ENCODE peak calls at places on chromosomes 5 and 9, in eight cellular contexts. One of them, this sample, is unnamed.

GRCh38 chr5:103424453-103425205 is 138.0 kb downstream of the NUDT12 start:
- DNase-seq in GM12891: no peak
- DNase-seq in stomach: no peak
- DNase-seq in A549: no peak
- DNase-seq in erythroblast: no peak
- DNase-seq in IMR-90: peak; percentile 80
- DNase-seq in HCT116: no peak
- DNase-seq in tibial nerve: no peak
- DNase-seq in this sample: no peak

GRCh38 chr5:120614512-120614911 is 150.4 kb downstream of the PRR16 start:
- DNase-seq in GM12891: no peak
- DNase-seq in stomach: no peak
- DNase-seq in A549: no peak
- DNase-seq in erythroblast: no peak
- DNase-seq in IMR-90: peak; percentile 70
- DNase-seq in HCT116: no peak
- DNase-seq in tibial nerve: no peak
- DNase-seq in this sample: no peak

GRCh38 chr5:83530186-83530585 is 58.6 kb downstream of the VCAN start:
- DNase-seq in GM12891: no peak
- DNase-seq in stomach: no peak
- DNase-seq in A549: no peak
- DNase-seq in erythroblast: no peak
- DNase-seq in IMR-90: peak; percentile 44
- DNase-seq in HCT116: no peak
- DNase-seq in tibial nerve: no peak
- DNase-seq in this sample: no peak

GRCh38 chr9:89579741-89580395 is 24.9 kb upstream of the GADD45G start:
- DNase-seq in GM12891: no peak
- DNase-seq in stomach: no peak
- DNase-seq in A549: no peak
- DNase-seq in erythroblast: no peak
- DNase-seq in IMR-90: no peak
- DNase-seq in HCT116: no peak
- DNase-seq in tibial nerve: no peak
- DNase-seq in this sample: no peak

GRCh38 chr5:149442563-149443182 is 63.6 kb upstream of the IL17B start:
- DNase-seq in GM12891: peak; percentile 75
- DNase-seq in stomach: peak; percentile 90
- DNase-seq in A549: peak; percentile 74
- DNase-seq in erythroblast: peak; percentile 54
- DNase-seq in IMR-90: peak; percentile 70
- DNase-seq in HCT116: no peak
- DNase-seq in tibial nerve: peak; percentile 63
- DNase-seq in this sample: peak; percentile 61

GRCh38 chr5:61878471-61878870 is 427.5 kb upstream of the KIF2A start:
- DNase-seq in GM12891: no peak
- DNase-seq in stomach: no peak
- DNase-seq in A549: no peak
- DNase-seq in erythroblast: no peak
- DNase-seq in IMR-90: no peak
- DNase-seq in HCT116: no peak
- DNase-seq in tibial nerve: no peak
- DNase-seq in this sample: no peak

GRCh38 chr5:174323878-174324281 is 278.4 kb downstream of the NSG2 start:
- DNase-seq in GM12891: peak; percentile 46
- DNase-seq in stomach: no peak
- DNase-seq in A549: peak; percentile 59
- DNase-seq in erythroblast: peak; percentile 5
- DNase-seq in IMR-90: peak; percentile 58
- DNase-seq in HCT116: peak; percentile 72
- DNase-seq in tibial nerve: no peak
- DNase-seq in this sample: peak; percentile 87

GRCh38 chr5:126477281-126477680 is 54.1 kb downstream of the GRAMD2B start:
- DNase-seq in GM12891: no peak
- DNase-seq in stomach: no peak
- DNase-seq in A549: no peak
- DNase-seq in erythroblast: no peak
- DNase-seq in IMR-90: peak; percentile 46
- DNase-seq in HCT116: no peak
- DNase-seq in tibial nerve: no peak
- DNase-seq in this sample: no peak

GRCh38 chr9:124477211-124478013 is 27.2 kb downstream of the ADGRD2 start:
- DNase-seq in GM12891: no peak
- DNase-seq in stomach: no peak
- DNase-seq in A549: peak; percentile 24
- DNase-seq in erythroblast: no peak
- DNase-seq in IMR-90: no peak
- DNase-seq in HCT116: no peak
- DNase-seq in tibial nerve: no peak
- DNase-seq in this sample: no peak

GRCh38 chr5:23268136-23268535 is 239.3 kb upstream of the PRDM9 start:
- DNase-seq in GM12891: no peak
- DNase-seq in stomach: no peak
- DNase-seq in A549: no peak
- DNase-seq in erythroblast: no peak
- DNase-seq in IMR-90: no peak
- DNase-seq in HCT116: no peak
- DNase-seq in tibial nerve: no peak
- DNase-seq in this sample: no peak

GRCh38 chr9:122975196-122975595 is 34.4 kb downstream of the RABGAP1 start:
- DNase-seq in GM12891: no peak
- DNase-seq in stomach: no peak
- DNase-seq in A549: no peak
- DNase-seq in erythroblast: no peak
- DNase-seq in IMR-90: no peak
- DNase-seq in HCT116: no peak
- DNase-seq in tibial nerve: no peak
- DNase-seq in this sample: no peak

GRCh38 chr9:136529516-136530471 is 16.1 kb downstream of the NOTCH1 start:
- DNase-seq in GM12891: no peak
- DNase-seq in stomach: no peak
- DNase-seq in A549: no peak
- DNase-seq in erythroblast: no peak
- DNase-seq in IMR-90: no peak
- DNase-seq in HCT116: no peak
- DNase-seq in tibial nerve: no peak
- DNase-seq in this sample: no peak

GRCh38 chr5:109558952-109559351 is 130.8 kb upstream of the MAN2A1 start:
- DNase-seq in GM12891: no peak
- DNase-seq in stomach: no peak
- DNase-seq in A549: no peak
- DNase-seq in erythroblast: no peak
- DNase-seq in IMR-90: no peak
- DNase-seq in HCT116: no peak
- DNase-seq in tibial nerve: no peak
- DNase-seq in this sample: no peak

GRCh38 chr5:24909210-24909609 is 264.4 kb upstream of the CDH10 start:
- DNase-seq in GM12891: no peak
- DNase-seq in stomach: no peak
- DNase-seq in A549: no peak
- DNase-seq in erythroblast: no peak
- DNase-seq in IMR-90: no peak
- DNase-seq in HCT116: no peak
- DNase-seq in tibial nerve: no peak
- DNase-seq in this sample: no peak

GRCh38 chr9:19637084-19637483 is 151.8 kb downstream of the SLC24A2 start:
- DNase-seq in GM12891: no peak
- DNase-seq in stomach: no peak
- DNase-seq in A549: no peak
- DNase-seq in erythroblast: no peak
- DNase-seq in IMR-90: no peak
- DNase-seq in HCT116: no peak
- DNase-seq in tibial nerve: no peak
- DNase-seq in this sample: no peak

DNA sequence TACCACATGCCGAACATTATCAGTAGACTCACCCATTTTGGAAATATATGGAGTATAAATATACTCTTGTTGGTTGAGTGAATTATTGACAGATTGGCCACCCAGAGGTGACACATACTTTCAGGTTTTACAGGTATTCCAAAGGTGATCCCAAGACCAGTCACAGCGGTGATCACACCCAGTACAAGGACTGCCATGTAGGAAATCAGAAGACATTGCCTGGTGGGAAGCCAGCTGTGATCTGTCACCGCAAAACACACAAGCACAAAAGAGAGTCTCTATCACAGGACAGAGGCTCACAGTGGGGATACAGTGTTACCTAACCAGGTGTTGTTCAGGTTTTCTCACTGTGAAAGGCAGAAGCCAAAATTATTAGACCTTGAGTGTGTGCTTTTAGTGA is 15.8 kb downstream of the BTF3 start:
- DNase-seq in GM12891: no peak
- DNase-seq in stomach: peak; percentile 52
- DNase-seq in A549: no peak
- DNase-seq in erythroblast: no peak
- DNase-seq in IMR-90: no peak
- DNase-seq in HCT116: no peak
- DNase-seq in tibial nerve: no peak
- DNase-seq in this sample: no peak
- TF ChIP-seq POLR2A in GM12891: no peak
- TF ChIP-seq POLR2A in stomach: no peak
- TF ChIP-seq POLR2A in A549: no peak
- TF ChIP-seq POLR2A in erythroblast: no peak
- TF ChIP-seq POLR2A in IMR-90: no peak
- TF ChIP-seq POLR2A in HCT116: no peak
- TF ChIP-seq POLR2A in tibial nerve: no peak
- TF ChIP-seq POLR2A in this sample: no peak

DNA sequence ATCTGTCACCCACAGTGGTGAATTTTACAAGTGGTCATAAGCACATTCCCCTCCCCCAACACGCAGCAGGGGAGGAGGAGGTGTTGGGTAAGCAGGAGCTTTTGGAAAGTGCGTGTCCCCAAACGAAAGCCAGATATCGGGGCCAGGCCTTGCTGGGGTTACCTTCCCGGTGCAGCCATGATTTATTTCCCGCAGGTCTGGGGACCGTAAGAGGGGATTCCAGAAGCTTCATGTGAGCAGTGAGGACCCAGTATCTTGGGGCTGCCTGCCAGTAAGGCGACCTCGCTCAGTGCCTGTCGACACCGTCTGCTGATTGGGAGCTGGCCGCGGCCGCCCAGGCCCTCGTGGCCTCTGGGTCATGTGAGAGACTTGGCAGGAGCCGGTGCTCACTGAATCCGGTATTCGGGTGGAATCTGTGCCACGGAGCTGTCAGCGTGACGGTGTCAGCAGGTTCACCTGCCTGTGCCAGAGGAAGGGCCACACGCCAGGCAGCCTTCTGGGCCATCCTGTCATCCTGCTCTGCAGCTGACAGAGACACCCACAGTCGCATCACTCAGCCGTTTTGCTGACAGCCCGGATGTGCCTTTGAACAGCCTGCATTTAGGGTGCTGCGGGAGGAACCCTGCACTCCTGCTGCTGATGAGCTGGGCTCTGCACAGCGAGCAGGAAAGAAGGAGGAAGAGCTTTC is 37.3 kb downstream of the SEC61B start:
- DNase-seq in GM12891: no peak
- DNase-seq in stomach: peak; percentile 73
- DNase-seq in A549: no peak
- DNase-seq in erythroblast: peak; percentile 45
- DNase-seq in IMR-90: no peak
- DNase-seq in HCT116: no peak
- DNase-seq in tibial nerve: peak; percentile 65
- DNase-seq in this sample: peak; percentile 21
- TF ChIP-seq POLR2A in GM12891: no peak
- TF ChIP-seq POLR2A in stomach: no peak
- TF ChIP-seq POLR2A in A549: no peak
- TF ChIP-seq POLR2A in erythroblast: no peak
- TF ChIP-seq POLR2A in IMR-90: no peak
- TF ChIP-seq POLR2A in HCT116: no peak
- TF ChIP-seq POLR2A in tibial nerve: peak; percentile 39
- TF ChIP-seq POLR2A in this sample: peak; percentile 39

GRCh38 chr9:114613919-114614318 is 2.8 kb downstream of the TMEM268 start:
- DNase-seq in GM12891: no peak
- DNase-seq in stomach: no peak
- DNase-seq in A549: no peak
- DNase-seq in erythroblast: no peak
- DNase-seq in IMR-90: no peak
- DNase-seq in HCT116: no peak
- DNase-seq in tibial nerve: no peak
- DNase-seq in this sample: no peak
- TF ChIP-seq POLR2A in GM12891: no peak
- TF ChIP-seq POLR2A in stomach: no peak
- TF ChIP-seq POLR2A in A549: no peak
- TF ChIP-seq POLR2A in erythroblast: no peak
- TF ChIP-seq POLR2A in IMR-90: no peak
- TF ChIP-seq POLR2A in HCT116: no peak
- TF ChIP-seq POLR2A in tibial nerve: no peak
- TF ChIP-seq POLR2A in this sample: no peak

GRCh38 chr5:96935556-96936430 is at the start of gene LNPEP:
- DNase-seq in GM12891: peak; percentile 57
- DNase-seq in stomach: peak; percentile 97
- DNase-seq in A549: peak; percentile 98
- DNase-seq in erythroblast: peak; percentile 91
- DNase-seq in IMR-90: peak; percentile 97
- DNase-seq in HCT116: peak; percentile 94
- DNase-seq in tibial nerve: peak; percentile 88
- DNase-seq in this sample: peak; percentile 85
- TF ChIP-seq POLR2A in GM12891: no peak
- TF ChIP-seq POLR2A in stomach: no peak
- TF ChIP-seq POLR2A in A549: peak; percentile 61
- TF ChIP-seq POLR2A in erythroblast: no peak
- TF ChIP-seq POLR2A in IMR-90: no peak
- TF ChIP-seq POLR2A in HCT116: peak; percentile 71
- TF ChIP-seq POLR2A in tibial nerve: peak; percentile 63
- TF ChIP-seq POLR2A in this sample: peak; percentile 74